ENCODE peak calls at places on chromosome 22, in nine cellular contexts. W is CD8-positive, alpha-beta memory T cell; G is HTR-8/SVneo; R is stimulated activated CD4-positive, alpha-beta T cell treated with anti-CD3 and anti-CD28 coated beads, Interleukin-1b, Interleukin-23, amount 100 ng/mL, for 1 hour; N is HT-29; H is naive B cell; A is coronary artery; J is pons; X is GM12891. C is an unnamed sample.

GRCh38 chr22:20433191-20433590 is 4.4 kb downstream of the SCARF2 start:
- DNase-seq in H (no peak), N (no peak), G (no peak), R (no peak), W (no peak), A (no peak), J (no peak), X (no peak), C (no peak)

GRCh38 chr22:46293591-46294260 is 2.9 kb upstream of the GTSE1 start:
- DNase-seq in J (peak; percentile 49), R (no peak), W (no peak), G (no peak), H (no peak), N (no peak), A (no peak), X (no peak), C (no peak)

GRCh38 chr22:39706406-39707150 is 136.0 kb downstream of the CACNA1I start:
- DNase-seq in G (no peak), R (no peak), J (no peak), H (no peak), N (no peak), W (no peak), A (no peak), X (no peak), C (no peak)

GRCh38 chr22:36900880-36901279 is 12.5 kb upstream of the CSF2RB start:
- DNase-seq in H (no peak), J (no peak), A (no peak), X (no peak), W (no peak), R (no peak), G (no peak), N (no peak), C (no peak)

GRCh38 chr22:29217827-29218757 is 12.4 kb downstream of the EMID1 start:
- DNase-seq in R (no peak), G (no peak), H (no peak), J (no peak), X (peak; percentile 13), N (no peak), A (peak; percentile 68), W (no peak), C (no peak)

GRCh38 chr22:37229805-37230672 is 14.0 kb downstream of the RAC2 start:
- DNase-seq in A (no peak), N (no peak), J (no peak), W (peak; percentile 90), H (peak; percentile 76), X (peak; percentile 88), R (peak; percentile 69), G (no peak), C (peak; percentile 66)

GRCh38 chr22:30968015-30968923 is at the start of gene MORC2:
- DNase-seq in A (peak; percentile 84), X (peak; percentile 5), N (peak; percentile 65), W (no peak), J (peak; percentile 15), R (no peak), H (no peak), G (peak; percentile 36), C (peak; percentile 73)

GRCh38 chr22:37502342-37503182 is 16.4 kb upstream of the MFNG start:
- DNase-seq in N (peak; percentile 93), H (no peak), A (no peak), W (peak; percentile 16), J (no peak), G (no peak), X (no peak), R (no peak), C (peak; percentile 99)

GRCh38 chr22:48459859-48460823 is 1367.5 kb downstream of the BRD1 start:
- DNase-seq in A (no peak), X (no peak), J (no peak), N (no peak), W (no peak), G (no peak), R (no peak), H (no peak), C (no peak)

GRCh38 chr22:16783930-16784354 is 41.3 kb downstream of the XKR3 start:
- DNase-seq in N (peak; percentile 16), A (no peak), R (no peak), H (no peak), J (no peak), W (no peak), X (no peak), G (peak; percentile 10), C (no peak)

GRCh38 chr22:41648431-41648830 is 27.3 kb downstream of the XRCC6 start:
- DNase-seq in W (no peak), X (no peak), R (no peak), N (no peak), G (no peak), J (no peak), A (no peak), H (no peak), C (no peak)

GRCh38 chr22:17137226-17137625 is 16.1 kb upstream of the TMEM121B start:
- DNase-seq in J (no peak), A (no peak), N (no peak), X (no peak), W (no peak), R (no peak), H (no peak), G (no peak), C (no peak)

GRCh38 chr22:30628491-30628890 is 7.1 kb upstream of the SLC35E4 start:
- DNase-seq in H (no peak), J (peak; percentile 77), N (no peak), A (no peak), W (no peak), G (no peak), R (no peak), X (no peak), C (no peak)

GRCh38 chr22:29151316-29151715 is 54.4 kb upstream of the EMID1 start:
- DNase-seq in H (no peak), J (no peak), X (no peak), N (no peak), R (no peak), A (no peak), G (no peak), W (no peak), C (no peak)

GRCh38 chr22:49997932-49998717 is 14.4 kb downstream of the IL17REL start:
- DNase-seq in H (no peak), W (no peak), R (no peak), J (no peak), G (no peak), N (no peak), X (no peak), A (no peak), C (no peak)

GRCh38 chr22:39431821-39432251 is 25.0 kb upstream of the MGAT3 start:
- DNase-seq in N (no peak), A (no peak), R (no peak), G (no peak), H (no peak), W (no peak), X (no peak), J (no peak), C (no peak)

GRCh38 chr22:46049726-46050450 is 72.9 kb upstream of the WNT7B start:
- DNase-seq in N (no peak), H (no peak), G (no peak), J (no peak), W (no peak), R (no peak), X (no peak), A (peak; percentile 74), C (no peak)

GRCh38 chr22:19998991-19999820 is 17.4 kb downstream of the ARVCF start:
- DNase-seq in N (no peak), A (no peak), G (no peak), R (no peak), H (no peak), W (no peak), X (no peak), J (no peak), C (no peak)

GRCh38 chr22:45544588-45545170 is 42.0 kb downstream of the FBLN1 start:
- DNase-seq in H (no peak), A (no peak), J (no peak), X (no peak), N (no peak), R (no peak), G (no peak), W (no peak), C (no peak)

GRCh38 chr22:25182131-25183110 is 17.2 kb upstream of the CRYBB3 start:
- DNase-seq in N (no peak), R (no peak), W (no peak), H (no peak), A (no peak), X (no peak), J (no peak), G (no peak), C (no peak)

GRCh38 chr22:40728731-40729189 is 49.5 kb downstream of the MCHR1 start:
- DNase-seq in N (no peak), J (no peak), A (no peak), G (no peak), H (peak; percentile 41), R (no peak), W (peak; percentile 84), X (no peak), C (peak; percentile 84)

GRCh38 chr22:19740586-19740985 is 17.2 kb downstream of the GP1BB start:
- DNase-seq in W (no peak), N (no peak), A (no peak), G (no peak), H (no peak), J (no peak), X (no peak), R (no peak), C (no peak)

GRCh38 chr22:19805821-19806212 is 45.2 kb downstream of the TBX1 start:
- DNase-seq in H (no peak), G (no peak), X (no peak), A (no peak), N (peak; percentile 10), W (no peak), J (no peak), R (no peak), C (no peak)

GRCh38 chr22:45450931-45451651 is 37.6 kb downstream of the RIBC2 start:
- DNase-seq in R (no peak), A (no peak), W (no peak), H (no peak), N (no peak), G (peak; percentile 54), J (no peak), X (no peak), C (no peak)

GRCh38 chr22:50150161-50151129 is 20.1 kb upstream of the PANX2 start:
- DNase-seq in X (no peak), A (peak; percentile 46), G (no peak), N (no peak), J (no peak), W (no peak), R (no peak), H (no peak), C (no peak)